ENCODE peak calls at places on chromosomes 12 and 14, in six cellular contexts. F is SJSA1; C is cardiac septum; V is CD8-positive, alpha-beta T cell; Y is stimulated activated CD4-positive, alpha-beta T cell treated with anti-CD3 and anti-CD28 coated beads, Interleukin-1b, Interleukin-23, amount 100 ng/mL, for 48 hours; U is fibroblast of the aortic adventitia. K is an unnamed sample.

GRCh38 chr14:101567252-101567651 is 6.0 kb downstream of the DIO3 start:
- DNase-seq in F (no peak), C (no peak), V (no peak), Y (no peak), U (no peak), K (no peak)

GRCh38 chr12:92735131-92735721 is 32.4 kb downstream of the PLEKHG7 start:
- DNase-seq in F (no peak), C (no peak), V (no peak), Y (no peak), U (peak; percentile 92), K (no peak)

GRCh38 chr12:93804392-93805179 is 127.4 kb downstream of the CRADD start:
- DNase-seq in F (no peak), C (no peak), V (no peak), Y (peak; percentile 6), U (no peak), K (no peak)

GRCh38 chr12:14111230-14111865 is 129.9 kb upstream of the GRIN2B start:
- DNase-seq in F (no peak), C (no peak), V (no peak), Y (no peak), U (no peak), K (peak; percentile 89)

GRCh38 chr14:95382747-95383146 is 63.0 kb upstream of the CLMN start:
- DNase-seq in F (no peak), C (no peak), V (no peak), Y (no peak), U (no peak), K (peak; percentile 25)

GRCh38 chr14:62778847-62779246 is 266.4 kb downstream of the KCNH5 start:
- DNase-seq in F (no peak), C (no peak), V (no peak), Y (no peak), U (no peak), K (no peak)

GRCh38 chr12:114697246-114697716 is 13.3 kb upstream of the TBX3 start:
- DNase-seq in F (no peak), C (no peak), V (no peak), Y (no peak), U (no peak), K (peak; percentile 68)

GRCh38 chr12:69254046-69254445 is 14.7 kb downstream of the CPSF6 start:
- DNase-seq in F (peak; percentile 38), C (no peak), V (no peak), Y (no peak), U (peak; percentile 65), K (no peak)

GRCh38 chr12:124500232-124501079 is 67.0 kb downstream of the NCOR2 start:
- DNase-seq in F (peak; percentile 42), C (no peak), V (no peak), Y (no peak), U (no peak), K (peak; percentile 94)

GRCh38 chr14:99603471-99603933 is 505 bp downstream of the CCDC85C start:
- DNase-seq in F (peak; percentile 45), C (no peak), V (peak; percentile 34), Y (peak; percentile 50), U (peak; percentile 46), K (peak; percentile 81)

GRCh38 chr12:19018302-19018980 is 111.1 kb upstream of the PLEKHA5 start:
- DNase-seq in F (peak; percentile 65), C (no peak), V (no peak), Y (no peak), U (peak; percentile 92), K (no peak)

GRCh38 chr12:98424726-98425401 is 90.5 kb upstream of the TMPO start:
- DNase-seq in F (peak; percentile 47), C (peak; percentile 77), V (peak; percentile 27), Y (peak; percentile 42), U (peak; percentile 87), K (peak; percentile 90)

GRCh38 chr12:108955225-108955835 is 65.5 kb downstream of the SVOP start:
- DNase-seq in F (peak; percentile 12), C (peak; percentile 80), V (no peak), Y (no peak), U (peak; percentile 9), K (no peak)

GRCh38 chr12:59149995-59150642 is 229.8 kb upstream of the LRIG3 start:
- DNase-seq in F (peak; percentile 64), C (no peak), V (no peak), Y (no peak), U (peak; percentile 88), K (peak; percentile 52)

GRCh38 chr12:21644516-21644915 is 13.1 kb downstream of the LDHB start:
- DNase-seq in F (no peak), C (no peak), V (no peak), Y (no peak), U (no peak), K (no peak)

GRCh38 chr12:65648461-65648860 is 175.8 kb upstream of the HMGA2 start:
- DNase-seq in F (no peak), C (no peak), V (no peak), Y (no peak), U (no peak), K (no peak)

GRCh38 chr12:50764116-50764860 is 387 bp downstream of the ATF1 start:
- DNase-seq in F (peak; percentile 72), C (peak; percentile 81), V (peak; percentile 76), Y (peak; percentile 75), U (peak; percentile 25), K (peak; percentile 89)

GRCh38 chr12:9332564-9332963 is 124.4 kb upstream of the PZP start:
- DNase-seq in F (no peak), C (no peak), V (no peak), Y (no peak), U (no peak), K (no peak)

GRCh38 chr12:106112094-106112822 is 26.5 kb downstream of the NUAK1 start:
- DNase-seq in F (peak; percentile 16), C (no peak), V (no peak), Y (no peak), U (no peak), K (peak; percentile 79)

GRCh38 chr12:58886474-58886873 is 33.8 kb downstream of the LRIG3 start:
- DNase-seq in F (no peak), C (no peak), V (no peak), Y (no peak), U (no peak), K (no peak)

GRCh38 chr12:87678453-87678852 is 350.7 kb downstream of the C12orf50 start:
- DNase-seq in F (no peak), C (no peak), V (no peak), Y (no peak), U (no peak), K (no peak)

GRCh38 chr12:55831407-55831880 is 2.1 kb upstream of the DNAJC14 start:
- DNase-seq in F (no peak), C (no peak), V (no peak), Y (no peak), U (no peak), K (no peak)

GRCh38 chr12:54360717-54361456 is 3.4 kb downstream of the GPR84 start:
- DNase-seq in F (peak; percentile 71), C (peak; percentile 87), V (peak; percentile 26), Y (peak; percentile 43), U (peak; percentile 83), K (peak; percentile 99)